ENCODE peak calls at places on chromosome 10, in five cellular contexts. V, I, U, Q and G are unnamed samples.

GRCh38 chr10:110829721-110830410 is 41.9 kb upstream of the PDCD4 start:
- DNase-seq in I (no peak), V (no peak), Q (no peak), U (no peak), G (no peak)

GRCh38 chr10:26780793-26781601 is 79.8 kb downstream of the ABI1 start:
- DNase-seq in V (peak), Q (no peak), U (no peak), I (no peak), G (peak)

GRCh38 chr10:35495521-35496238 is 109.5 kb upstream of the GJD4 start:
- DNase-seq in U (no peak), Q (no peak), V (no peak), I (no peak), G (no peak)

GRCh38 chr10:102814456-102814871 is 22.7 kb downstream of the CYP17A1 start:
- DNase-seq in U (no peak), I (peak), Q (peak), V (no peak), G (no peak)

GRCh38 chr10:101101488-101101887 is 29.6 kb upstream of the TLX1 start:
- DNase-seq in Q (no peak), I (no peak), V (no peak), U (no peak), G (no peak)

GRCh38 chr10:119643306-119644214 is 7.6 kb upstream of the BAG3 start:
- DNase-seq in U (no peak), V (no peak), I (no peak), Q (no peak), G (no peak)

GRCh38 chr10:69464401-69464800 is 13.1 kb downstream of the TSPAN15 start:
- DNase-seq in I (peak), V (no peak), Q (no peak), U (no peak), G (no peak)

GRCh38 chr10:22475857-22476600 is 130.7 kb downstream of the SPAG6 start:
- DNase-seq in U (no peak), Q (no peak), V (no peak), I (no peak), G (no peak)

GRCh38 chr10:97412891-97413304 is 11.8 kb upstream of the RRP12 start:
- DNase-seq in I (no peak), U (no peak), V (no peak), Q (no peak), G (no peak)

GRCh38 chr10:70094287-70094686 is 38.3 kb downstream of the AIFM2 start:
- DNase-seq in I (no peak), U (no peak), V (no peak), Q (no peak), G (no peak)

GRCh38 chr10:74787457-74787856 is 38.9 kb upstream of the KAT6B start:
- DNase-seq in I (no peak), U (no peak), Q (no peak), V (no peak), G (no peak)

GRCh38 chr10:50431118-50431517 is 179.8 kb upstream of the ASAH2 start:
- DNase-seq in I (no peak), Q (no peak), V (peak), U (no peak), G (no peak)

GRCh38 chr10:128178319-128178937 is 52.2 kb upstream of the MKI67 start:
- DNase-seq in I (no peak), U (peak), Q (no peak), V (no peak), G (no peak)

GRCh38 chr10:32148864-32149256 is 92.6 kb upstream of the KIF5B start:
- DNase-seq in V (no peak), U (no peak), I (no peak), Q (no peak), G (no peak)

GRCh38 chr10:73589538-73590126 is 1.5 kb downstream of the USP54 start:
- DNase-seq in I (no peak), Q (no peak), V (no peak), U (no peak), G (no peak)

GRCh38 chr10:52221937-52222336 is 92.1 kb upstream of the DKK1 start:
- DNase-seq in I (no peak), U (no peak), V (no peak), Q (no peak), G (no peak)

GRCh38 chr10:58044072-58044471 is 223.6 kb downstream of the IPMK start:
- DNase-seq in U (no peak), V (peak), I (no peak), Q (no peak), G (peak)

GRCh38 chr10:36640626-36641025 is 484.8 kb upstream of the ANKRD30A start:
- DNase-seq in I (no peak), V (no peak), U (no peak), Q (no peak), G (no peak)

GRCh38 chr10:98852686-98853085 is 383.0 kb downstream of the HPSE2 start:
- DNase-seq in Q (no peak), I (no peak), V (no peak), U (no peak), G (no peak)

GRCh38 chr10:82572686-82573226 is 697.8 kb downstream of the NRG3 start:
- DNase-seq in I (no peak), U (no peak), Q (no peak), V (no peak), G (no peak)

GRCh38 chr10:37777056-37777455 is 80.4 kb downstream of the ZNF248 start:
- DNase-seq in Q (no peak), V (no peak), I (no peak), U (no peak), G (no peak)

GRCh38 chr10:27100800-27101347 is 580 bp upstream of the ANKRD26 start:
- DNase-seq in I (no peak), V (no peak), Q (no peak), U (peak), G (peak)

GRCh38 chr10:87841215-87841614 is 22.1 kb downstream of the KLLN start:
- DNase-seq in U (no peak), I (no peak), V (no peak), Q (no peak), G (no peak)

GRCh38 chr10:18710201-18710653 is 51.0 kb downstream of the ARL5B start:
- DNase-seq in V (no peak), I (no peak), U (no peak), Q (no peak), G (no peak)

GRCh38 chr10:69361303-69361614 is 55.5 kb downstream of the TACR2 start:
- DNase-seq in I (no peak), V (no peak), U (no peak), Q (no peak), G (no peak)

GRCh38 chr10:120741415-120741814 is 109.7 kb upstream of the WDR11 start:
- DNase-seq in V (no peak), I (no peak), U (no peak), Q (no peak), G (no peak)

GRCh38 chr10:97538401-97538800 is 34.2 kb upstream of the ANKRD2 start:
- DNase-seq in Q (no peak), V (no peak), I (peak), U (no peak), G (no peak)

GRCh38 chr10:62733654-62734293 is 70.7 kb upstream of the ADO start:
- DNase-seq in V (no peak), U (no peak), Q (peak), I (no peak), G (no peak)

GRCh38 chr10:111933937-111934336 is 249.6 kb downstream of the GPAM start:
- DNase-seq in V (no peak), Q (no peak), U (no peak), I (no peak), G (no peak)

GRCh38 chr10:82622478-82622877 is 747.5 kb downstream of the NRG3 start:
- DNase-seq in Q (no peak), U (no peak), I (no peak), V (no peak), G (no peak)

GRCh38 chr10:633279-634245 is 55.9 kb downstream of the DIP2C start:
- DNase-seq in I (peak), U (no peak), Q (no peak), V (no peak), G (no peak)

GRCh38 chr10:133100706-133101463 is 13.2 kb downstream of the ADGRA1 start:
- DNase-seq in I (no peak), U (peak), Q (no peak), V (no peak), G (no peak)
- H3K4me3 ChIP-seq in I (no peak), U (no peak), Q (no peak), V (no peak), G (no peak)

DNA sequence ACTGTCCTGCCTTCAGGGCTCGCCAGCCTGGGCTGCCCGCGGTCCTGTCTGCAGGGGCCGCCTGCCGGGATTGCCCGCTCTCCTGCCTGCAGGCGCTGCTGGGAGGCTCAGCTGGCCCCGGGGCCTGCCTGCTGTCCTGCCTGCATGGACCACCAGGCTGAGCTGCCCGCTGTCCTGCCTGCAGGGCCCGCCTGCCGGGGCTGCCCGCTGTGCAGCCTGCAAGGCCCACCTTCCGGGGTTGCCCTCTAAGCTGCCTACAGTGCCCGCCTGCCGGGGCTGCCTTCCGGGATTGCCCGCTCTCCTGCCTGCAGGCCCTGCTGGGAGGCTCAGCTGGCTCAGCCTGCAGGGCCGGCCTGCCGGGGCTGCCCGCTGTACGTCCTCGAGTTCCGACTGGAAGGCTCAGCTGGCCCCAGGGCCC is 164.4 kb downstream of the GLRX3 start:
- DNase-seq in Q (no peak), V (no peak), I (no peak), U (no peak), G (no peak)
- H3K4me3 ChIP-seq in Q (peak), V (no peak), I (no peak), U (peak), G (no peak)

GRCh38 chr10:28681345-28681763 is 4.0 kb downstream of the BAMBI start:
- DNase-seq in U (no peak), V (no peak), I (no peak), Q (no peak), G (no peak)

GRCh38 chr10:28681928-28682750 is 4.8 kb downstream of the BAMBI start:
- DNase-seq in U (no peak), V (no peak), Q (no peak), I (no peak), G (no peak)

GRCh38 chr10:28677889-28678686 is 767 bp downstream of the BAMBI start:
- DNase-seq in I (peak), V (no peak), Q (no peak), U (no peak), G (no peak)

GRCh38 chr10:28678687-28679457 is 1.6 kb downstream of the BAMBI start:
- DNase-seq in I (no peak), V (no peak), Q (no peak), U (no peak), G (no peak)

GRCh38 chr10:28679941-28680752 is 2.8 kb downstream of the BAMBI start:
- DNase-seq in V (no peak), Q (no peak), U (no peak), I (no peak), G (no peak)
- H3K4me3 ChIP-seq in V (no peak), Q (peak), U (no peak), I (peak), G (no peak)

DNA sequence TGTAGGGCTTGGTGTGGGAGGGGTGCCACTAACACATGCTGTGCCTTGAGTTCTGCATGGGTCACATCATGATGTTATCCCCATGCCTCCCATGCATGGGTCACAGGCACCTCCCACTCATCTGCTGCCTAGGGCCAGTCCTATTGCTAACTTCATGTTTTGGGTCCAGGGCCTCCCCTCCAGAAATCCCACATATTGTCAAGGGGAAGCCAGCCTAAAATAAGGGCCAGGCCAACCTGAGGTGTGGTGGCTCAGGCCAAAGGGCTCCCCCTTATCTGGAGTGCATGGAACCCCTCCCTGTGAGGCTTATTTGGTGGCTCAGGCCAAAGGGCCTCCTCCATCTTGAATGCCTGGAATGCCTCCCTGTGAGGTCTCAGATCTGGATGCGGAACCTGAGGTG is 299.0 kb downstream of the RPS24 start:
- DNase-seq in V (no peak), U (no peak), I (no peak), Q (no peak), G (no peak)
- H3K4me3 ChIP-seq in V (no peak), U (no peak), I (no peak), Q (no peak), G (no peak)